ENCODE peak calls at places on chromosomes 12 and 14, in six cellular contexts. N is tibial artery, D is cardiac fibroblast, B is AG04450, X is right lobe of liver, O is BJ. M is an unnamed sample.

GRCh38 chr12:6605425-6606330 is 1.5 kb downstream of the CHD4 start:
- DNase-seq in N (no peak), D (peak; percentile 28), B (no peak), X (no peak), O (no peak), M (no peak)

GRCh38 chr12:4421590-4422031 is 24.0 kb downstream of the FGF6 start:
- DNase-seq in N (no peak), D (peak; percentile 50), B (no peak), X (no peak), O (no peak), M (no peak)

GRCh38 chr12:131829351-131829794 is 1.2 kb downstream of the MMP17 start:
- DNase-seq in N (no peak), D (peak; percentile 20), B (no peak), X (no peak), O (no peak), M (no peak)

GRCh38 chr12:53379389-53380103 is 430 bp upstream of the SP1 start:
- DNase-seq in N (peak; percentile 100), D (peak; percentile 100), B (peak; percentile 100), X (peak; percentile 94), O (peak; percentile 100), M (peak; percentile 96)

GRCh38 chr14:61730756-61731373 is 31.4 kb upstream of the SNAPC1 start:
- DNase-seq in N (no peak), D (no peak), B (no peak), X (no peak), O (no peak), M (no peak)

GRCh38 chr14:42112108-42112507 is 505.4 kb downstream of the LRFN5 start:
- DNase-seq in N (no peak), D (peak; percentile 27), B (no peak), X (no peak), O (no peak), M (no peak)

GRCh38 chr14:88379706-88380343 is 5.6 kb upstream of the SPATA7 start:
- DNase-seq in N (no peak), D (no peak), B (no peak), X (no peak), O (no peak), M (no peak)

GRCh38 chr14:96100171-96101064 is 61.3 kb downstream of the C14orf132 start:
- DNase-seq in N (peak; percentile 70), D (peak; percentile 80), B (peak; percentile 66), X (peak; percentile 81), O (no peak), M (peak; percentile 83)

GRCh38 chr14:32012062-32012461 is 65.0 kb upstream of the ARHGAP5 start:
- DNase-seq in N (no peak), D (no peak), B (no peak), X (no peak), O (no peak), M (no peak)

GRCh38 chr12:71440393-71441349 is 1.1 kb downstream of the LGR5 start:
- DNase-seq in N (no peak), D (peak; percentile 2), B (no peak), X (peak; percentile 47), O (no peak), M (no peak)

GRCh38 chr14:61154606-61155005 is 126.5 kb downstream of the TMEM30B start:
- DNase-seq in N (no peak), D (no peak), B (no peak), X (no peak), O (no peak), M (no peak)

GRCh38 chr12:52311282-52311643 is 9.9 kb downstream of the KRT83 start:
- DNase-seq in N (no peak), D (peak; percentile 12), B (no peak), X (no peak), O (no peak), M (no peak)

GRCh38 chr12:52305921-52306705 is 14.8 kb upstream of the KRT81 start:
- DNase-seq in N (no peak), D (no peak), B (no peak), X (no peak), O (no peak), M (peak; percentile 29)

GRCh38 chr12:52310622-52311281 is 10.4 kb downstream of the KRT83 start:
- DNase-seq in N (no peak), D (peak; percentile 56), B (no peak), X (no peak), O (peak; percentile 27), M (no peak)

GRCh38 chr12:52307836-52308806 is 13.1 kb downstream of the KRT83 start:
- DNase-seq in N (peak; percentile 55), D (peak; percentile 53), B (no peak), X (peak; percentile 60), O (no peak), M (peak; percentile 66)

GRCh38 chr12:52308807-52309425 is 12.3 kb downstream of the KRT83 start:
- DNase-seq in N (no peak), D (no peak), B (no peak), X (no peak), O (no peak), M (no peak)
- H3K4me3 ChIP-seq in N (peak overlapping the region; percentile 48), D (no peak overlapping the region), B (peak overlapping the region; percentile 54), X (peak overlapping the region; percentile 22), O (peak overlapping the region; percentile 42), M (no peak overlapping the region)

DNA sequence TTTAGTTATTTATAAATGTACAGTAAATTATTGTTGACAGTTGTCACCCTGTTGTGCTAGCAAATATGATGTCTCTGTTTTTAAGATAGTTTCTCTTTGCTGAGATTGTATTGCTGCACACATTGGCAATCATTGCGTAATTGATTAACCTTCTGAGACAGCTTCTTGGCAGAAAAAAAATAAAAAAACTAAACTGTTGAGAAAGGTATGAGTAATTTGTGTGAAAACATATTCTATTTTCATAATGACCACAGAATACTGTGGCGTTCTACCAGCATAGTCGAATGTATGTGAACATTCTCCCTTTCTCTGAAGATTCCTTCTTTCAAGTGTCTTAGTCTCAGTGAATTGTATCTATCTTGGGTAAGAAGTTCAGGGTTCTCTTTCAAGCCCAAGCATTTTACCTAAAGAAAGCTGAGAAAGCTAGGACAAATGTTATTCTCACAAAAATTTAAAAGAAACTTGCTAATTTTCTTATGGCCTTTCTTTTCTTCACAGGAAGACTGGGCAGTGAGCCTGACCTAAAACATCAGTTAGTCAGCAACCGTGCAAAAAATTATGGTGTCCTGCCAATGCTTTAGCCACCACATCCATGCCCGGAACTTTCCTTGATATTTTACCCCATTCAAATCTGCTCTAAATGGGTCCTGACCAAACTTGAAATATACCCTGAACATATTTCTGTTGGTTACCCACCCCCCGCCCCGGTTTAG is 69.0 kb upstream of the REP15 start:
- DNase-seq in N (peak; percentile 49), D (peak; percentile 93), B (peak; percentile 21), X (no peak), O (no peak), M (no peak)
- H3K4me3 ChIP-seq in N (no peak overlapping the region), D (no peak overlapping the region), B (no peak overlapping the region), X (no peak overlapping the region), O (no peak overlapping the region), M (no peak overlapping the region)

GRCh38 chr12:40769846-40770245 is 77.6 kb downstream of the CNTN1 start:
- DNase-seq in N (no peak), D (no peak), B (no peak), X (no peak), O (no peak), M (no peak)

GRCh38 chr12:40770781-40771180 is 78.5 kb downstream of the CNTN1 start:
- DNase-seq in N (no peak), D (no peak), B (no peak), X (no peak), O (no peak), M (no peak)

DNA sequence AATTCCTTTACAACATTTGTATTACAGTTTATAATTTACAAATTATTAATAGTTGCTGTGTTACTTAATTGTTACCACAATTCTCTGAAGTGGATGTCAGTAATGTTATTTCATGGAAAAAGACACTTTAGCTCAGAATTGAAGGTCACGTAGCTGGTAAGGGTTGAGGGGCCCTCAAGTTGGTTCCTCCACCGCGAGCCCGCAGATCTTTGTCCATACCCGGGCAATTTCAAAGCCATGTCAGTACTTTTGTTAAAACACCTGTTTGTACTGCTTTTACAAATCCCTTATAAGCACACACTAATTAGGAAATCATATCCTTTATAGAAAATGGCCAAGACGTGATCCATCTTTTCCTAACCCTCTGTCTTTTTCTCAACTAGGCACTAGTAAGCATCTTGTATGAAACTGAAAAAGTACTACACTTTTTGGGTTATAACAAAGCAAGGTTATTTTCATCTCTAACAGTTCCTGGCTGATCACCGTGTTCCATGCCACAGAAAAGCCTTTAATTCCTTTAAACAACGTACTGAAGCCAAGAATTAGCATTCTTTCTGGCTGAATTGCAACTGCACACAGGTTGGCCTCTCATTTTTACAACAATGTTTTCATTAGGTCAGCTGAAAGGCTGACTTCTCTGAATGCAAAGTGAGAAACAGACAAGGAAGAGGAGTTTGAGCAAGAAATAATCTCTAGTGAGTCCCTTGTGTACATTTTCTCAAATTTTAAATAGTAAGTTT is 76.1 kb downstream of the CNTN1 start:
- DNase-seq in N (no peak), D (no peak), B (no peak), X (no peak), O (no peak), M (no peak)
- H3K4me3 ChIP-seq in N (no peak overlapping the region), D (no peak overlapping the region), B (no peak overlapping the region), X (no peak overlapping the region), O (no peak overlapping the region), M (no peak overlapping the region)

DNA sequence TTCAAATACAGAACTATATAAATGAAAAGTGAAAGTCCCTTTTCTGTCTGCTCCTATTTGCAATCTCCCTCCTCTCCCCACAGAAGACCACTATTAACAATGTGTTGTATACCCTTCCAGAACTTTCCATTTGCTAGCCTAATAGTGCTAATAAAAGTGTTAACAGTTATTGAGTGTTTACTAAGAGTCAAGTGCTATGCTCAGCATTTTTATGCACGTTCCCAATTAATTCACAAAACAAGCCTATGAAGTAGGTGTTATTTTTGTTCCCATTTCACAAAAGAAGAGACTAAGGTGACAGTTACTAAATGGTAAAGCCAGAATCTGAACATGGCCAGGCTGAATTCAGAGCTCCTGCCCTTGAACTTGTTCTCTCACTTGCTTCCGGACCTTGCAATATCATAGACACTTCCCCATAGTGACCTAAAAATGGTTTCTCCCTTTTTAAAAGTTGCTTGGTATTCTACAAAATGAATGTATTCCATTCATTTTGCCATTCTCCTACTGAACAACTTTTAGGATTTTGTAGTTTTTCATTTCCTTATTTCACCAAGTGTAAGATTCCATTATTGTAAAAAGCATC is 1.6 kb upstream of the PRKAB1 start:
- DNase-seq in N (no peak), D (no peak), B (no peak), X (no peak), O (no peak), M (no peak)
- H3K4me3 ChIP-seq in N (no peak overlapping the region), D (no peak overlapping the region), B (no peak overlapping the region), X (no peak overlapping the region), O (no peak overlapping the region), M (no peak overlapping the region)

M was measured in pancreas.